ENCODE peak calls at places on chromosomes 16 and 17, in six cellular contexts. A is BE2C, I is pancreas, T is GM10248, Q is memory B cell, B is left ventricle myocardium superior. F is an unnamed sample.

GRCh38 chr16:1125471-1125870 is 27.4 kb upstream of the CACNA1H start:
- DNase-seq in A (peak), I (no peak), T (no peak), Q (no peak), B (no peak), F (no peak)

GRCh38 chr16:23324727-23325126 is 22.6 kb downstream of the SCNN1B start:
- DNase-seq in A (no peak), I (no peak), T (peak), Q (no peak), B (peak), F (no peak)

GRCh38 chr16:81601008-81601428 is 156.4 kb downstream of the CMIP start:
- DNase-seq in A (no peak), I (no peak), T (no peak), Q (no peak), B (no peak), F (no peak)

GRCh38 chr16:85393674-85394510 is 219.2 kb upstream of the GSE1 start:
- DNase-seq in A (peak), I (peak), T (peak), Q (peak), B (peak), F (peak)

GRCh38 chr17:75614006-75614405 is 19.2 kb upstream of the SMIM5 start:
- DNase-seq in A (peak), I (peak), T (no peak), Q (no peak), B (no peak), F (no peak)

GRCh38 chr17:40095944-40096791 is 4.2 kb downstream of the NR1D1 start:
- DNase-seq in A (no peak), I (no peak), T (peak), Q (peak), B (peak), F (peak)

GRCh38 chr16:66634527-66635196 is 30.2 kb downstream of the CMTM3 start:
- DNase-seq in A (no peak), I (no peak), T (no peak), Q (no peak), B (no peak), F (no peak)

GRCh38 chr16:23836404-23837291 is 865 bp downstream of the PRKCB start:
- DNase-seq in A (peak), I (peak), T (peak), Q (peak), B (peak), F (peak)

GRCh38 chr17:11948791-11949190 is 48.5 kb downstream of the ZNF18 start:
- DNase-seq in A (no peak), I (no peak), T (no peak), Q (no peak), B (peak), F (no peak)

GRCh38 chr16:57578521-57579360 is 36.3 kb downstream of the ADGRG5 start:
- DNase-seq in A (no peak), I (no peak), T (no peak), Q (no peak), B (no peak), F (no peak)

GRCh38 chr17:50564916-50565315 is 4.4 kb downstream of the CACNA1G start:
- DNase-seq in A (peak), I (no peak), T (no peak), Q (no peak), B (peak), F (no peak)

GRCh38 chr17:55086635-55087058 is 118.1 kb downstream of the STXBP4 start:
- DNase-seq in A (no peak), I (no peak), T (no peak), Q (no peak), B (no peak), F (no peak)

GRCh38 chr17:4446326-4447051 is 12.7 kb downstream of the SPNS3 start:
- DNase-seq in A (no peak), I (peak), T (peak), Q (no peak), B (no peak), F (no peak)

GRCh38 chr17:13030459-13031305 is 12.9 kb upstream of the ELAC2 start:
- DNase-seq in A (peak), I (no peak), T (peak), Q (peak), B (no peak), F (peak)

GRCh38 chr16:84718-85452 is 6.9 kb downstream of the MPG start:
- DNase-seq in A (peak), I (peak), T (peak), Q (peak), B (peak), F (peak)

GRCh38 chr17:44820631-44821196 is 9.4 kb downstream of the GJC1 start:
- DNase-seq in A (no peak), I (no peak), T (no peak), Q (no peak), B (no peak), F (no peak)

GRCh38 chr17:15883617-15884111 is 61.3 kb upstream of the ADORA2B start:
- DNase-seq in A (no peak), I (no peak), T (no peak), Q (no peak), B (no peak), F (no peak)

GRCh38 chr17:48240122-48240521 is 132.6 kb downstream of the SNX11 start:
- DNase-seq in A (no peak), I (no peak), T (no peak), Q (no peak), B (no peak), F (no peak)

GRCh38 chr17:38867179-38867994 is 2.5 kb upstream of the LASP1 start:
- DNase-seq in A (peak), I (peak), T (no peak), Q (peak), B (peak), F (no peak)

GRCh38 chr17:7425316-7425715 is at the start of gene SPEM2:
- DNase-seq in A (no peak), I (no peak), T (no peak), Q (no peak), B (no peak), F (no peak)

GRCh38 chr17:62045517-62045916 is 19.6 kb downstream of the MED13 start:
- DNase-seq in A (no peak), I (no peak), T (no peak), Q (no peak), B (no peak), F (no peak)

GRCh38 chr17:56891751-56892150 is 22.1 kb downstream of the TRIM25 start:
- DNase-seq in A (peak), I (peak), T (no peak), Q (peak), B (peak), F (no peak)

GRCh38 chr17:73400915-73401545 is 89.2 kb upstream of the CDC42EP4 start:
- DNase-seq in A (no peak), I (no peak), T (no peak), Q (no peak), B (no peak), F (no peak)

GRCh38 chr17:76726766-76727718 is at the start of gene METTL23:
- DNase-seq in A (peak), I (peak), T (peak), Q (peak), B (peak), F (peak)

GRCh38 chr16:22373662-22374310 is 633 bp downstream of the CDR2 start:
- DNase-seq in A (peak), I (peak), T (peak), Q (no peak), B (peak), F (no peak)

GRCh38 chr16:11636172-11636721 is 32.0 kb upstream of the SNN start:
- DNase-seq in A (no peak), I (no peak), T (no peak), Q (no peak), B (no peak), F (no peak)

GRCh38 chr16:85483424-85483823 is 129.7 kb upstream of the GSE1 start:
- DNase-seq in A (no peak), I (no peak), T (no peak), Q (no peak), B (no peak), F (no peak)

GRCh38 chr17:29376667-29377268 is 13.4 kb upstream of the TAOK1 start:
- DNase-seq in A (peak), I (no peak), T (no peak), Q (no peak), B (no peak), F (no peak)